ENCODE peak calls at places on chromosome 15, in ten cellular contexts. N is COR-L47; Y is tibial artery; W is SJSA1; G is ELR; B is ELF-1; H is T-helper 2 cell; T is HFF-Myc; D is cardiac muscle cell; R is stimulated activated CD8-positive, alpha-beta memory T cell treated with anti-CD3 and anti-CD28 coated beads, Interleukin-2, amount 100 ng/mL, for 48 hours. S is an unnamed sample.

GRCh38 chr15:84784262-84784661 is 32.9 kb upstream of the ALPK3 start:
- DNase-seq in H (no peak), Y (no peak), T (no peak), N (no peak), B (no peak), G (no peak), R (no peak), W (no peak), D (no peak), S (no peak)

GRCh38 chr15:52440414-52440813 is 88.3 kb downstream of the MYO5A start:
- DNase-seq in Y (no peak), N (no peak), H (no peak), D (no peak), R (no peak), W (no peak), B (no peak), G (peak), T (no peak), S (no peak)

GRCh38 chr15:89016549-89017041 is 71.7 kb upstream of the ABHD2 start:
- DNase-seq in D (no peak), H (no peak), Y (no peak), T (no peak), B (no peak), N (no peak), R (no peak), G (no peak), W (no peak), S (no peak)

GRCh38 chr15:73727330-73728018 is 25.7 kb downstream of the INSYN1 start:
- DNase-seq in R (no peak), T (no peak), G (peak), H (no peak), D (peak), Y (no peak), B (no peak), W (no peak), N (no peak), S (peak)

GRCh38 chr15:92809880-92810361 is 90.2 kb upstream of the CHD2 start:
- DNase-seq in B (peak), G (peak), W (no peak), D (peak), T (no peak), N (no peak), R (no peak), Y (no peak), H (no peak), S (no peak)

GRCh38 chr15:88894819-88895767 is at the start of gene HAPLN3:
- DNase-seq in R (peak), B (peak), N (no peak), D (peak), T (no peak), Y (no peak), W (peak), G (peak), H (peak), S (no peak)

GRCh38 chr15:89116404-89116803 is 28.1 kb downstream of the ABHD2 start:
- DNase-seq in Y (no peak), W (no peak), T (no peak), N (peak), H (no peak), R (no peak), B (no peak), G (peak), D (peak), S (no peak)

GRCh38 chr15:78023081-78023665 is 54.3 kb downstream of the TBC1D2B start:
- DNase-seq in T (no peak), G (no peak), B (no peak), W (no peak), H (no peak), Y (no peak), D (no peak), R (no peak), N (no peak), S (no peak)

GRCh38 chr15:101133751-101134261 is 118.0 kb downstream of the CHSY1 start:
- DNase-seq in T (no peak), R (no peak), Y (no peak), D (no peak), W (no peak), G (no peak), N (peak), B (peak), H (no peak), S (no peak)

GRCh38 chr15:53022788-53023187 is 232.7 kb upstream of the ONECUT1 start:
- DNase-seq in D (no peak), G (no peak), W (no peak), H (no peak), N (no peak), T (no peak), Y (no peak), R (no peak), B (no peak), S (no peak)

GRCh38 chr15:93235926-93236781 is 147.1 kb upstream of the RGMA start:
- DNase-seq in Y (peak), D (no peak), R (no peak), W (no peak), T (no peak), N (no peak), B (peak), G (no peak), H (no peak), S (no peak)

GRCh38 chr15:100922192-100923040 is 3.3 kb downstream of the LRRK1 start:
- DNase-seq in B (no peak), H (no peak), D (no peak), N (no peak), Y (no peak), W (no peak), R (no peak), T (no peak), G (no peak), S (no peak)

GRCh38 chr15:89799011-89799924 is 15.4 kb downstream of the ANPEP start:
- DNase-seq in R (no peak), N (no peak), Y (no peak), G (no peak), B (no peak), H (no peak), D (no peak), T (no peak), W (no peak), S (no peak)

GRCh38 chr15:63212050-63212973 is 22.9 kb downstream of the RAB8B start:
- DNase-seq in H (no peak), N (no peak), Y (no peak), W (peak), B (no peak), D (no peak), R (no peak), G (peak), T (peak), S (no peak)

GRCh38 chr15:26697913-26698312 is 75.0 kb downstream of the GABRB3 start:
- DNase-seq in Y (no peak), N (no peak), D (no peak), R (no peak), W (no peak), H (no peak), T (no peak), B (no peak), G (no peak), S (no peak)

GRCh38 chr15:56383011-56383410 is 17.8 kb downstream of the TEX9 start:
- DNase-seq in Y (no peak), N (no peak), G (peak), D (no peak), B (no peak), W (no peak), H (no peak), R (no peak), T (no peak), S (no peak)

GRCh38 chr15:65595960-65596359 is 15.0 kb downstream of the INTS14 start:
- DNase-seq in D (peak), H (no peak), B (no peak), Y (no peak), R (no peak), W (no peak), G (peak), N (peak), T (no peak), S (no peak)

GRCh38 chr15:25182736-25183445 is 228.1 kb downstream of the SNRPN start:
- DNase-seq in G (no peak), W (no peak), R (no peak), T (no peak), B (peak), D (no peak), Y (peak), H (no peak), N (no peak), S (no peak)

GRCh38 chr15:49421991-49422390 is 1.1 kb upstream of the FGF7 start:
- DNase-seq in Y (peak), B (peak), H (no peak), T (no peak), W (peak), D (peak), R (no peak), G (peak), N (peak), S (no peak)

GRCh38 chr15:77753238-77753873 is 120.6 kb upstream of the LINGO1 start:
- DNase-seq in Y (no peak), N (peak), R (no peak), H (no peak), B (peak), D (peak), T (no peak), G (peak), W (no peak), S (peak)

GRCh38 chr15:37682304-37682703 is 252.1 kb upstream of the TMCO5A start:
- DNase-seq in W (no peak), G (peak), B (no peak), Y (no peak), H (no peak), T (no peak), R (no peak), D (no peak), N (no peak), S (no peak)

GRCh38 chr15:80878242-80878866 is 99.2 kb downstream of the CEMIP start:
- DNase-seq in Y (no peak), R (no peak), D (no peak), W (no peak), B (no peak), T (no peak), H (no peak), G (peak), N (no peak), S (no peak)

GRCh38 chr15:53693729-53694533 is 65.5 kb downstream of the WDR72 start:
- DNase-seq in Y (no peak), G (no peak), N (peak), B (no peak), W (no peak), D (peak), T (no peak), H (no peak), R (no peak), S (no peak)

GRCh38 chr15:100060276-100060926 is 281.4 kb downstream of the ADAMTS17 start:
- DNase-seq in T (no peak), Y (no peak), D (no peak), B (no peak), R (no peak), W (no peak), H (no peak), G (peak), N (peak), S (no peak)

GRCh38 chr15:101062063-101062462 is 142.9 kb downstream of the LRRK1 start:
- DNase-seq in G (no peak), B (no peak), W (no peak), Y (no peak), T (no peak), D (no peak), H (no peak), R (no peak), N (no peak), S (no peak)